ENCODE peak calls at places on chromosomes 6 and 20, in nine cellular contexts. S, W, V, F, Y, E, O, P and A are unnamed samples.

GRCh38 chr20:44997171-44997570 is 30.9 kb downstream of the STK4 start:
- DNase-seq in S (no peak), W (no peak), V (no peak), F (no peak), Y (no peak), E (no peak), O (no peak), P (no peak), A (no peak)

GRCh38 chr6:44778513-44778912 is 391.0 kb downstream of the CDC5L start:
- DNase-seq in S (no peak), W (peak; percentile 41), V (no peak), F (no peak), Y (no peak), E (no peak), O (no peak), P (no peak), A (no peak)

GRCh38 chr6:44263357-44264100 is 1.8 kb downstream of the NFKBIE start:
- DNase-seq in S (no peak), W (no peak), V (peak; percentile 42), F (peak; percentile 79), Y (no peak), E (no peak), O (no peak), P (no peak), A (no peak)

GRCh38 chr20:61925555-61926252 is 140.0 kb downstream of the TAF4 start:
- DNase-seq in S (no peak), W (no peak), V (no peak), F (no peak), Y (no peak), E (peak; percentile 32), O (peak; percentile 7), P (peak; percentile 92), A (no peak)

GRCh38 chr6:20746024-20746423 is 211.8 kb downstream of the CDKAL1 start:
- DNase-seq in S (no peak), W (no peak), V (no peak), F (no peak), Y (no peak), E (no peak), O (peak; percentile 18), P (no peak), A (no peak)

GRCh38 chr6:128438311-128438916 is 82.0 kb downstream of the PTPRK start:
- DNase-seq in S (no peak), W (no peak), V (no peak), F (no peak), Y (no peak), E (peak; percentile 21), O (no peak), P (no peak), A (no peak)

GRCh38 chr6:10586302-10586701 is 65.2 kb downstream of the GCNT2 start:
- DNase-seq in S (no peak), W (no peak), V (no peak), F (no peak), Y (no peak), E (no peak), O (no peak), P (no peak), A (no peak)

GRCh38 chr20:11249239-11249638 is 575.4 kb upstream of the JAG1 start:
- DNase-seq in S (no peak), W (no peak), V (no peak), F (no peak), Y (no peak), E (no peak), O (no peak), P (no peak), A (no peak)

GRCh38 chr6:123994168-123994567 is 190.5 kb downstream of the NKAIN2 start:
- DNase-seq in S (no peak), W (no peak), V (no peak), F (no peak), Y (no peak), E (no peak), O (no peak), P (no peak), A (no peak)

GRCh38 chr6:29527564-29527963 is 32.0 kb downstream of the UBD start:
- DNase-seq in S (no peak), W (no peak), V (no peak), F (no peak), Y (no peak), E (no peak), O (no peak), P (no peak), A (no peak)

GRCh38 chr6:138036111-138036510 is 71.1 kb downstream of the PERP start:
- DNase-seq in S (no peak), W (peak; percentile 35), V (no peak), F (no peak), Y (no peak), E (no peak), O (peak; percentile 95), P (peak; percentile 82), A (no peak)

GRCh38 chr6:170086639-170087420 is 204.0 kb downstream of the DLL1 start:
- DNase-seq in S (no peak), W (no peak), V (no peak), F (no peak), Y (no peak), E (no peak), O (no peak), P (peak; percentile 50), A (peak; percentile 64)

GRCh38 chr6:136593748-136594490 is 43.7 kb upstream of the MAP7 start:
- DNase-seq in S (peak; percentile 97), W (no peak), V (no peak), F (peak; percentile 75), Y (no peak), E (peak; percentile 96), O (peak; percentile 98), P (peak; percentile 48), A (no peak)

GRCh38 chr6:169589699-169590257 is 112.1 kb downstream of the WDR27 start:
- DNase-seq in S (no peak), W (no peak), V (no peak), F (no peak), Y (no peak), E (no peak), O (peak; percentile 31), P (no peak), A (no peak)

GRCh38 chr6:107864235-107864970 is 40.3 kb upstream of the SCML4 start:
- DNase-seq in S (no peak), W (no peak), V (no peak), F (no peak), Y (no peak), E (no peak), O (no peak), P (no peak), A (no peak)

GRCh38 chr6:107868867-107869611 is 44.9 kb upstream of the SCML4 start:
- DNase-seq in S (no peak), W (no peak), V (no peak), F (no peak), Y (no peak), E (no peak), O (no peak), P (no peak), A (no peak)

GRCh38 chr6:107869871-107870270 is 45.8 kb upstream of the SCML4 start:
- DNase-seq in S (no peak), W (no peak), V (no peak), F (no peak), Y (no peak), E (no peak), O (no peak), P (no peak), A (no peak)

GRCh38 chr6:107866606-107867301 is 42.6 kb upstream of the SCML4 start:
- DNase-seq in S (no peak), W (no peak), V (no peak), F (peak; percentile 67), Y (no peak), E (peak; percentile 50), O (peak; percentile 46), P (no peak), A (no peak)

GRCh38 chr6:107867302-107867615 is 43.1 kb upstream of the SCML4 start:
- DNase-seq in S (no peak), W (peak; percentile 56), V (no peak), F (no peak), Y (no peak), E (no peak), O (no peak), P (no peak), A (no peak)
- TF ChIP-seq CTCF in S (no peak), W (peak; percentile 6), V (peak; percentile 4), F (peak; percentile 12), Y (no peak), E (no peak), O (no peak), P (peak; percentile 46), A (peak; percentile 22)

GRCh38 chr6:71138416-71138815 is 150.2 kb upstream of the OGFRL1 start:
- DNase-seq in S (no peak), W (no peak), V (no peak), F (no peak), Y (no peak), E (no peak), O (peak; percentile 35), P (no peak), A (no peak)

GRCh38 chr6:71134929-71135642 is 153.5 kb upstream of the OGFRL1 start:
- DNase-seq in S (no peak), W (peak; percentile 51), V (no peak), F (no peak), Y (no peak), E (no peak), O (no peak), P (no peak), A (no peak)

DNA sequence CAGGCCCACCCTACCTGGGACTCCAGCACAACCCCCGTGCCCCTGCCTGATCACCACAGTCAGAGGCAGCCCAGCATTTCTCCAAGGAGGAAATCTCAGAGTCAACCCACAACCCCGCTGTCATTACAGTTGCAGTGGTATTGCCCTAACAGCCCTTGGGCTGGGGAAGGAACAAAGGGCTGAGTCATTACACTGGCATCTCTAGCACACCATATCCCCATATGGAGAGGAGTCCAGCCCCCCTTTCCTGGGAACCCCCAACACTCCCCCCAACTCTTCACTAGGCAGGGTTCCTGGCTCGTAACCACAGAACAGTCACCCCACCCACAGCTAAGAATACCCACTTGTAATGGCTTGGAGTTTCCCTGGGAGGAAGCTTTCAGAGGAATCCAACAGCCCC is 149.4 kb upstream of the OGFRL1 start:
- DNase-seq in S (no peak), W (no peak), V (no peak), F (no peak), Y (no peak), E (peak; percentile 43), O (peak; percentile 49), P (no peak), A (no peak)
- TF ChIP-seq CTCF in S (no peak), W (no peak), V (no peak), F (no peak), Y (no peak), E (no peak), O (no peak), P (no peak), A (no peak)

GRCh38 chr6:39362487-39362865 is 40.0 kb upstream of the KCNK16 start:
- DNase-seq in S (no peak), W (no peak), V (no peak), F (no peak), Y (no peak), E (peak; percentile 9), O (no peak), P (no peak), A (no peak)
- TF ChIP-seq CTCF in S (peak; percentile 31), W (no peak), V (no peak), F (peak; percentile 11), Y (no peak), E (no peak), O (no peak), P (peak; percentile 22), A (no peak)

DNA sequence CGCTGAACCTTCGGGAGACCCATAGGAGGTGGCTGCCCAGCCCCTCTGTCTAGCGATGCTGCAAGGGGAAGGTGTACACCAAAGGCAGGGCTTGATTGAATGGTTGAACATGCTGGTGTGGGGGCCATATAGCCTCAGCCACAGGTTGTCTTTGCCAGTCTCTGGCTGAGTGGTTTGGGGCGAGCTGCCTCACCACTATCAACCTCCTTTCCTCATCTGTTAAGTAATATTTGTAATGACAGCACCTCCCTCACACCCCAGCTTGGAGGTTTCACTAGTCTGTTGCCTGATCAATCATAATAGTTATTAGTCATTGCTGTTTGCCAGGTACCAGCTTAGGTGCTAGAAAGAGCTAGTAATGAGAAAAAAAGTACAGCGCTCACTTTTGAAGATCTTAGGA is 11.8 kb upstream of the ZNF831 start:
- DNase-seq in S (no peak), W (no peak), V (no peak), F (no peak), Y (no peak), E (no peak), O (no peak), P (no peak), A (no peak)
- TF ChIP-seq CTCF in S (no peak), W (no peak), V (no peak), F (no peak), Y (no peak), E (no peak), O (no peak), P (no peak), A (no peak)